ENCODE peak calls at places on chromosomes 11 and 22, in eight cellular contexts. One of them, this sample, is unnamed.

GRCh38 chr11:58900479-58901420 is 38.5 kb upstream of the GLYATL1 start:
- DNase-seq in brain microvascular endothelial cell: peak
- DNase-seq in tibial nerve: peak
- DNase-seq in dorsolateral prefrontal cortex: peak
- DNase-seq in osteoblast: peak
- DNase-seq in CD4-positive, alpha-beta T cell: no peak
- DNase-seq in left lung: peak
- DNase-seq in Panc1: peak
- DNase-seq in this sample: peak

GRCh38 chr11:101476186-101476585 is 107.6 kb downstream of the TRPC6 start:
- DNase-seq in left lung: no peak
- DNase-seq in Panc1: no peak
- DNase-seq in tibial nerve: no peak
- DNase-seq in osteoblast: no peak
- DNase-seq in CD4-positive, alpha-beta T cell: no peak
- DNase-seq in dorsolateral prefrontal cortex: no peak
- DNase-seq in brain microvascular endothelial cell: peak
- DNase-seq in this sample: no peak

GRCh38 chr22:38309614-38310517 is 7.4 kb downstream of the CSNK1E start:
- DNase-seq in Panc1: no peak
- DNase-seq in brain microvascular endothelial cell: no peak
- DNase-seq in osteoblast: peak
- DNase-seq in tibial nerve: no peak
- DNase-seq in dorsolateral prefrontal cortex: no peak
- DNase-seq in CD4-positive, alpha-beta T cell: no peak
- DNase-seq in left lung: no peak
- DNase-seq in this sample: no peak

GRCh38 chr22:28435271-28435825 is 244.3 kb downstream of the TTC28 start:
- DNase-seq in dorsolateral prefrontal cortex: no peak
- DNase-seq in tibial nerve: no peak
- DNase-seq in brain microvascular endothelial cell: no peak
- DNase-seq in Panc1: no peak
- DNase-seq in osteoblast: no peak
- DNase-seq in left lung: no peak
- DNase-seq in CD4-positive, alpha-beta T cell: no peak
- DNase-seq in this sample: peak

GRCh38 chr11:122365545-122366380 is 249.7 kb upstream of the BLID start:
- DNase-seq in Panc1: no peak
- DNase-seq in tibial nerve: no peak
- DNase-seq in dorsolateral prefrontal cortex: no peak
- DNase-seq in osteoblast: no peak
- DNase-seq in brain microvascular endothelial cell: no peak
- DNase-seq in left lung: no peak
- DNase-seq in CD4-positive, alpha-beta T cell: no peak
- DNase-seq in this sample: no peak

GRCh38 chr22:43826142-43827093 is 14.3 kb upstream of the EFCAB6 start:
- DNase-seq in left lung: no peak
- DNase-seq in dorsolateral prefrontal cortex: no peak
- DNase-seq in tibial nerve: no peak
- DNase-seq in CD4-positive, alpha-beta T cell: no peak
- DNase-seq in Panc1: no peak
- DNase-seq in brain microvascular endothelial cell: peak
- DNase-seq in osteoblast: peak
- DNase-seq in this sample: peak

GRCh38 chr11:122663764-122664163 is 8.2 kb downstream of the UBASH3B start:
- DNase-seq in osteoblast: peak
- DNase-seq in left lung: no peak
- DNase-seq in brain microvascular endothelial cell: no peak
- DNase-seq in tibial nerve: no peak
- DNase-seq in CD4-positive, alpha-beta T cell: no peak
- DNase-seq in Panc1: no peak
- DNase-seq in dorsolateral prefrontal cortex: no peak
- DNase-seq in this sample: no peak

GRCh38 chr11:129374993-129375721 is 491 bp upstream of the BARX2 start:
- DNase-seq in CD4-positive, alpha-beta T cell: no peak
- DNase-seq in dorsolateral prefrontal cortex: no peak
- DNase-seq in osteoblast: no peak
- DNase-seq in tibial nerve: no peak
- DNase-seq in brain microvascular endothelial cell: no peak
- DNase-seq in Panc1: no peak
- DNase-seq in left lung: peak
- DNase-seq in this sample: peak

GRCh38 chr11:843818-844692 is 1.4 kb downstream of the TSPAN4 start:
- DNase-seq in osteoblast: peak
- DNase-seq in Panc1: no peak
- DNase-seq in tibial nerve: peak
- DNase-seq in left lung: peak
- DNase-seq in brain microvascular endothelial cell: peak
- DNase-seq in CD4-positive, alpha-beta T cell: no peak
- DNase-seq in dorsolateral prefrontal cortex: no peak
- DNase-seq in this sample: peak

GRCh38 chr11:103651341-103651998 is 385.0 kb upstream of the DDI1 start:
- DNase-seq in dorsolateral prefrontal cortex: no peak
- DNase-seq in tibial nerve: no peak
- DNase-seq in brain microvascular endothelial cell: no peak
- DNase-seq in Panc1: no peak
- DNase-seq in left lung: no peak
- DNase-seq in osteoblast: no peak
- DNase-seq in CD4-positive, alpha-beta T cell: no peak
- DNase-seq in this sample: no peak

GRCh38 chr22:38957046-38957770 is at the start of gene APOBEC3A:
- DNase-seq in CD4-positive, alpha-beta T cell: no peak
- DNase-seq in tibial nerve: no peak
- DNase-seq in Panc1: no peak
- DNase-seq in left lung: peak
- DNase-seq in dorsolateral prefrontal cortex: no peak
- DNase-seq in brain microvascular endothelial cell: no peak
- DNase-seq in osteoblast: no peak
- DNase-seq in this sample: peak

GRCh38 chr11:67416416-67417335 is 1.2 kb downstream of the CARNS1 start:
- DNase-seq in dorsolateral prefrontal cortex: peak
- DNase-seq in left lung: no peak
- DNase-seq in brain microvascular endothelial cell: no peak
- DNase-seq in tibial nerve: peak
- DNase-seq in CD4-positive, alpha-beta T cell: peak
- DNase-seq in osteoblast: no peak
- DNase-seq in Panc1: no peak
- DNase-seq in this sample: no peak

GRCh38 chr22:49727191-49727880 is 100.3 kb downstream of the BRD1 start:
- DNase-seq in CD4-positive, alpha-beta T cell: no peak
- DNase-seq in Panc1: no peak
- DNase-seq in tibial nerve: no peak
- DNase-seq in brain microvascular endothelial cell: no peak
- DNase-seq in left lung: no peak
- DNase-seq in dorsolateral prefrontal cortex: no peak
- DNase-seq in osteoblast: no peak
- DNase-seq in this sample: no peak

GRCh38 chr11:121965330-121965729 is 150.7 kb downstream of the BLID start:
- DNase-seq in CD4-positive, alpha-beta T cell: no peak
- DNase-seq in dorsolateral prefrontal cortex: no peak
- DNase-seq in left lung: no peak
- DNase-seq in Panc1: no peak
- DNase-seq in osteoblast: no peak
- DNase-seq in brain microvascular endothelial cell: peak
- DNase-seq in tibial nerve: no peak
- DNase-seq in this sample: peak

GRCh38 chr11:77151804-77152513 is 23.9 kb downstream of the MYO7A start:
- DNase-seq in osteoblast: peak
- DNase-seq in Panc1: no peak
- DNase-seq in brain microvascular endothelial cell: no peak
- DNase-seq in dorsolateral prefrontal cortex: no peak
- DNase-seq in CD4-positive, alpha-beta T cell: peak
- DNase-seq in left lung: peak
- DNase-seq in tibial nerve: no peak
- DNase-seq in this sample: no peak

GRCh38 chr11:100467821-100468508 is 219.1 kb upstream of the ARHGAP42 start:
- DNase-seq in osteoblast: no peak
- DNase-seq in tibial nerve: no peak
- DNase-seq in Panc1: no peak
- DNase-seq in brain microvascular endothelial cell: no peak
- DNase-seq in CD4-positive, alpha-beta T cell: no peak
- DNase-seq in left lung: no peak
- DNase-seq in dorsolateral prefrontal cortex: no peak
- DNase-seq in this sample: no peak

GRCh38 chr11:121575250-121575962 is 122.6 kb upstream of the SORL1-AS1 start:
- DNase-seq in Panc1: no peak
- DNase-seq in left lung: peak
- DNase-seq in CD4-positive, alpha-beta T cell: no peak
- DNase-seq in brain microvascular endothelial cell: peak
- DNase-seq in tibial nerve: peak
- DNase-seq in dorsolateral prefrontal cortex: peak
- DNase-seq in osteoblast: no peak
- DNase-seq in this sample: no peak

GRCh38 chr11:57568330-57568766 is 876 bp upstream of the UBE2L6 start:
- DNase-seq in brain microvascular endothelial cell: peak
- DNase-seq in dorsolateral prefrontal cortex: no peak
- DNase-seq in left lung: no peak
- DNase-seq in Panc1: peak
- DNase-seq in tibial nerve: peak
- DNase-seq in osteoblast: no peak
- DNase-seq in CD4-positive, alpha-beta T cell: no peak
- DNase-seq in this sample: no peak

GRCh38 chr11:1883342-1884122 is 8.2 kb downstream of the PRR33 start:
- DNase-seq in left lung: peak
- DNase-seq in brain microvascular endothelial cell: no peak
- DNase-seq in CD4-positive, alpha-beta T cell: no peak
- DNase-seq in osteoblast: peak
- DNase-seq in Panc1: no peak
- DNase-seq in tibial nerve: no peak
- DNase-seq in dorsolateral prefrontal cortex: no peak
- DNase-seq in this sample: no peak

GRCh38 chr11:62122076-62122475 is 1.7 kb upstream of the INCENP start:
- DNase-seq in left lung: no peak
- DNase-seq in osteoblast: no peak
- DNase-seq in CD4-positive, alpha-beta T cell: no peak
- DNase-seq in tibial nerve: no peak
- DNase-seq in dorsolateral prefrontal cortex: no peak
- DNase-seq in Panc1: no peak
- DNase-seq in brain microvascular endothelial cell: no peak
- DNase-seq in this sample: no peak
- TF ChIP-seq CTCF in left lung: no peak
- TF ChIP-seq CTCF in osteoblast: peak
- TF ChIP-seq CTCF in CD4-positive, alpha-beta T cell: no peak
- TF ChIP-seq CTCF in tibial nerve: no peak
- TF ChIP-seq CTCF in dorsolateral prefrontal cortex: no peak
- TF ChIP-seq CTCF in Panc1: peak
- TF ChIP-seq CTCF in brain microvascular endothelial cell: peak
- TF ChIP-seq CTCF in this sample: no peak

GRCh38 chr11:63845911-63846310 is 7.0 kb downstream of the MARK2 start:
- DNase-seq in osteoblast: no peak
- DNase-seq in tibial nerve: no peak
- DNase-seq in left lung: peak
- DNase-seq in Panc1: no peak
- DNase-seq in CD4-positive, alpha-beta T cell: no peak
- DNase-seq in dorsolateral prefrontal cortex: no peak
- DNase-seq in brain microvascular endothelial cell: no peak
- DNase-seq in this sample: no peak

GRCh38 chr11:63847363-63847762 is 8.5 kb downstream of the MARK2 start:
- DNase-seq in left lung: no peak
- DNase-seq in Panc1: no peak
- DNase-seq in tibial nerve: no peak
- DNase-seq in CD4-positive, alpha-beta T cell: no peak
- DNase-seq in brain microvascular endothelial cell: no peak
- DNase-seq in dorsolateral prefrontal cortex: no peak
- DNase-seq in osteoblast: no peak
- DNase-seq in this sample: peak

GRCh38 chr11:63846897-63847296 is 8.0 kb downstream of the MARK2 start:
- DNase-seq in tibial nerve: no peak
- DNase-seq in Panc1: no peak
- DNase-seq in left lung: no peak
- DNase-seq in CD4-positive, alpha-beta T cell: no peak
- DNase-seq in dorsolateral prefrontal cortex: no peak
- DNase-seq in osteoblast: no peak
- DNase-seq in brain microvascular endothelial cell: no peak
- DNase-seq in this sample: no peak

GRCh38 chr11:63843042-63843441 is 4.1 kb downstream of the MARK2 start:
- DNase-seq in osteoblast: no peak
- DNase-seq in Panc1: no peak
- DNase-seq in tibial nerve: no peak
- DNase-seq in left lung: no peak
- DNase-seq in CD4-positive, alpha-beta T cell: no peak
- DNase-seq in brain microvascular endothelial cell: no peak
- DNase-seq in dorsolateral prefrontal cortex: no peak
- DNase-seq in this sample: no peak

GRCh38 chr11:63845305-63845704 is 6.4 kb downstream of the MARK2 start:
- DNase-seq in Panc1: no peak
- DNase-seq in CD4-positive, alpha-beta T cell: no peak
- DNase-seq in tibial nerve: no peak
- DNase-seq in osteoblast: no peak
- DNase-seq in dorsolateral prefrontal cortex: no peak
- DNase-seq in brain microvascular endothelial cell: peak
- DNase-seq in left lung: no peak
- DNase-seq in this sample: peak
- H3K27ac ChIP-seq in Panc1: no peak
- H3K27ac ChIP-seq in CD4-positive, alpha-beta T cell: no peak
- H3K27ac ChIP-seq in tibial nerve: peak
- H3K27ac ChIP-seq in osteoblast: peak
- H3K27ac ChIP-seq in dorsolateral prefrontal cortex: peak
- H3K27ac ChIP-seq in brain microvascular endothelial cell: no peak
- H3K27ac ChIP-seq in left lung: peak
- H3K27ac ChIP-seq in this sample: peak

GRCh38 chr11:68727783-68728182 is 23.5 kb downstream of the TESMIN start:
- DNase-seq in dorsolateral prefrontal cortex: no peak
- DNase-seq in left lung: no peak
- DNase-seq in CD4-positive, alpha-beta T cell: no peak
- DNase-seq in osteoblast: no peak
- DNase-seq in Panc1: no peak
- DNase-seq in tibial nerve: no peak
- DNase-seq in brain microvascular endothelial cell: no peak
- DNase-seq in this sample: no peak
- TF ChIP-seq CTCF in dorsolateral prefrontal cortex: no peak
- TF ChIP-seq CTCF in left lung: no peak
- TF ChIP-seq CTCF in CD4-positive, alpha-beta T cell: no peak
- TF ChIP-seq CTCF in osteoblast: peak
- TF ChIP-seq CTCF in Panc1: peak
- TF ChIP-seq CTCF in tibial nerve: no peak
- TF ChIP-seq CTCF in brain microvascular endothelial cell: no peak
- TF ChIP-seq CTCF in this sample: no peak

DNA sequence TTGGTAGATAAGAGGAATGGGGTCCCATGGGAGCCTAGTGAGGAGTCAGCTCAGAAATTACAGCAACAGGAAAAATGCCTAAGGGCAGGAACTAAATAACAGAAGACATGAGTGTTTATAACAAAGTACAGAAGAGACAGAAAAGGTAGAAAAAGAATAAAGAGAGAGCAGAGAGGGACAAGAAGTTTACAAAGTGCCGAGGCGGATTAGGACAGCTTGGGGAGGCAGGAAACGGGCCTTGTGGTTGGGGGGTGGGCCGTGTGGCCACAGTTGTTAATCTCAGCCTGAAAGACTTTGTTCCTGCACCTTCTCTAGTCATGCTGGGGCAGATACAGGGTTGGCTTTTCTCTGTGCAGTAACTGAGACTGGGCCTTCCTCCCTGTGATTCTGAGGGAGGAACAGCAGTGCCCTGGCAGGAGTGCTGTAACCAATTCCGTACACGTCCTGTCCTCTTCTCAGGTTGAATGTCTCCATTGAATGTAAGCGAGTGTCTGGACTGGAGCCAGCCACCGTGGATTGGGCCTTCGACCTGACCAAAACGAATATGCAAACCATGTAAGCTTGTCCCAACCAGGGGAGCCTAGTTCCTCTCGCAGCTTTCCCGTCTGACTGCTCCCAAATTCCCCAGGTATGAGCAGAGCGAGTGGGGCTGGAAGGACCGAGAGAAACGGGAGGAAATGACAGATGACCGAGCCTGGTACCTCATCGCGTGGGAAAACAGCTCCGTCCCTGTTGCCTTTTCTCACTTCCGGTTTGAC is 13.2 kb downstream of the NAA40 start:
- DNase-seq in CD4-positive, alpha-beta T cell: peak
- DNase-seq in dorsolateral prefrontal cortex: no peak
- DNase-seq in Panc1: no peak
- DNase-seq in tibial nerve: no peak
- DNase-seq in osteoblast: peak
- DNase-seq in brain microvascular endothelial cell: peak
- DNase-seq in left lung: no peak
- DNase-seq in this sample: no peak
- H3K27ac ChIP-seq in CD4-positive, alpha-beta T cell: no peak
- H3K27ac ChIP-seq in dorsolateral prefrontal cortex: no peak
- H3K27ac ChIP-seq in Panc1: no peak
- H3K27ac ChIP-seq in tibial nerve: no peak
- H3K27ac ChIP-seq in osteoblast: no peak
- H3K27ac ChIP-seq in brain microvascular endothelial cell: no peak
- H3K27ac ChIP-seq in left lung: no peak
- H3K27ac ChIP-seq in this sample: peak

This sample was measured in RWPE1.